ENCODE peak calls at places on chromosomes 4 and X, in seven cellular contexts. M is uterus; W is fibroblast of the aortic adventitia; D is mesendoderm; U is effector CD4-positive, alpha-beta T cell; I is NCI-H1048; P is activated gamma-delta T cell. R is an unnamed sample.

GRCh38 chr4:40289366-40290188 is 45.6 kb upstream of the CHRNA9 start:
- DNase-seq in M (no peak), W (peak; percentile 15), D (no peak), U (no peak), I (no peak), P (no peak), R (no peak)

GRCh38 chr4:7418131-7418943 is 16.4 kb downstream of the PSAPL1 start:
- DNase-seq in M (no peak), W (no peak), D (no peak), U (no peak), I (no peak), P (no peak), R (no peak)

GRCh38 chr4:138243369-138243768 is 1.2 kb upstream of the SLC7A11 start:
- DNase-seq in M (no peak), W (peak; percentile 38), D (no peak), U (no peak), I (peak; percentile 33), P (no peak), R (no peak)

GRCh38 chr4:39587881-39588280 is 50.8 kb downstream of the SMIM14 start:
- DNase-seq in M (no peak), W (peak; percentile 65), D (no peak), U (no peak), I (no peak), P (no peak), R (no peak)

GRCh38 chr4:181662383-181662782 is 580.8 kb upstream of the TENM3 start:
- DNase-seq in M (no peak), W (peak; percentile 60), D (no peak), U (no peak), I (no peak), P (no peak), R (no peak)

GRCh38 chr4:176726803-176727202 is 65.9 kb downstream of the VEGFC start:
- DNase-seq in M (no peak), W (peak; percentile 28), D (no peak), U (no peak), I (no peak), P (no peak), R (no peak)

GRCh38 chr4:142112451-142112850 is 476.1 kb downstream of the IL15 start:
- DNase-seq in M (no peak), W (no peak), D (no peak), U (no peak), I (no peak), P (no peak), R (no peak)

GRCh38 chr4:37982736-37983135 is 22.5 kb downstream of the PTTG2 start:
- DNase-seq in M (no peak), W (no peak), D (no peak), U (no peak), I (no peak), P (no peak), R (no peak)

GRCh38 chrX:57643698-57644097 is 36.4 kb downstream of the NLRP2B start:
- DNase-seq in M (no peak), W (no peak), D (no peak), U (no peak), I (no peak), P (no peak), R (no peak)

GRCh38 chrX:13167444-13168207 is 123.2 kb upstream of the FAM9C start:
- DNase-seq in M (peak; percentile 61), W (peak; percentile 82), D (peak; percentile 22), U (no peak), I (no peak), P (no peak), R (no peak)

GRCh38 chrX:70508296-70508911 is 63.8 kb downstream of the DLG3 start:
- DNase-seq in M (no peak), W (peak; percentile 2), D (peak; percentile 76), U (no peak), I (no peak), P (no peak), R (no peak)

GRCh38 chrX:51614353-51614752 is 4.4 kb downstream of the CENPVL3 start:
- DNase-seq in M (no peak), W (peak; percentile 70), D (peak; percentile 35), U (no peak), I (peak; percentile 5), P (no peak), R (no peak)

GRCh38 chrX:39814391-39814790 is 283.4 kb downstream of the BCOR start:
- DNase-seq in M (no peak), W (peak; percentile 38), D (no peak), U (no peak), I (no peak), P (no peak), R (no peak)

GRCh38 chrX:27890611-27891010 is 82.8 kb downstream of the MAGEB10 start:
- DNase-seq in M (no peak), W (peak; percentile 69), D (peak; percentile 33), U (no peak), I (no peak), P (no peak), R (no peak)

GRCh38 chr4:36394352-36394903 is 113.0 kb downstream of the DTHD1 start:
- DNase-seq in M (no peak), W (no peak), D (peak; percentile 32), U (peak; percentile 46), I (no peak), P (no peak), R (no peak)

GRCh38 chrX:136608295-136608933 is 39.5 kb upstream of the CD40LG start:
- DNase-seq in M (no peak), W (peak; percentile 30), D (peak; percentile 7), U (peak; percentile 32), I (no peak), P (no peak), R (peak; percentile 33)

GRCh38 chr4:170374770-170375169 is 285.0 kb upstream of the AADAT start:
- DNase-seq in M (no peak), W (no peak), D (peak; percentile 81), U (no peak), I (no peak), P (no peak), R (no peak)

GRCh38 chr4:100995671-100996070 is 351.7 kb downstream of the PPP3CA start:
- DNase-seq in M (no peak), W (no peak), D (peak; percentile 50), U (no peak), I (no peak), P (no peak), R (no peak)

GRCh38 chr4:39732728-39733127 is 34.8 kb downstream of the UBE2K start:
- DNase-seq in M (no peak), W (peak; percentile 75), D (peak; percentile 21), U (no peak), I (no peak), P (no peak), R (no peak)

GRCh38 chr4:87551361-87551760 is 22.2 kb upstream of the SPARCL1 start:
- DNase-seq in M (no peak), W (no peak), D (peak; percentile 73), U (no peak), I (no peak), P (no peak), R (no peak)

GRCh38 chr4:71389149-71389840 is 50.5 kb downstream of the SLC4A4 start:
- DNase-seq in M (no peak), W (peak; percentile 77), D (peak; percentile 71), U (no peak), I (no peak), P (no peak), R (no peak)

GRCh38 chr4:55865228-55865806 is 11.9 kb downstream of the EXOC1 start:
- DNase-seq in M (no peak), W (peak; percentile 64), D (no peak), U (no peak), I (no peak), P (no peak), R (no peak)

GRCh38 chr4:116357758-116358157 is 727.6 kb downstream of the TRAM1L1 start:
- DNase-seq in M (no peak), W (peak; percentile 82), D (peak; percentile 30), U (no peak), I (no peak), P (no peak), R (peak; percentile 34)

GRCh38 chr4:8336412-8337075 is 67.0 kb downstream of the HTRA3 start:
- DNase-seq in M (no peak), W (no peak), D (no peak), U (no peak), I (no peak), P (no peak), R (no peak)

GRCh38 chr4:83546796-83547195 is 10.9 kb downstream of the GPAT3 start:
- DNase-seq in M (no peak), W (no peak), D (no peak), U (no peak), I (no peak), P (no peak), R (no peak)

GRCh38 chrX:9534686-9535085 is 69.8 kb downstream of the TBL1X start:
- DNase-seq in M (peak; percentile 34), W (peak; percentile 66), D (no peak), U (no peak), I (no peak), P (no peak), R (no peak)

GRCh38 chr4:7661066-7661748 is 226.5 kb upstream of the PSAPL1 start:
- DNase-seq in M (no peak), W (no peak), D (no peak), U (no peak), I (no peak), P (no peak), R (no peak)

GRCh38 chr4:76821661-76822060 is 76.3 kb downstream of the SOWAHB start:
- DNase-seq in M (no peak), W (peak; percentile 62), D (no peak), U (no peak), I (no peak), P (no peak), R (no peak)

GRCh38 chr4:14749910-14750309 is 252.4 kb upstream of the CPEB2 start:
- DNase-seq in M (no peak), W (peak; percentile 14), D (peak; percentile 40), U (no peak), I (no peak), P (no peak), R (no peak)

GRCh38 chr4:127778102-127778501 is 4.0 kb upstream of the HSPA4L start:
- DNase-seq in M (no peak), W (no peak), D (no peak), U (no peak), I (peak; percentile 53), P (no peak), R (no peak)

GRCh38 chr4:148542922-148543623 is 100.9 kb upstream of the NR3C2 start:
- DNase-seq in M (no peak), W (no peak), D (no peak), U (no peak), I (no peak), P (no peak), R (no peak)

GRCh38 chr4:157425897-157426296 is 205.4 kb downstream of the GRIA2 start:
- DNase-seq in M (no peak), W (no peak), D (no peak), U (no peak), I (no peak), P (no peak), R (no peak)

GRCh38 chr4:150950657-150951056 is 64.4 kb downstream of the LRBA start:
- DNase-seq in M (no peak), W (no peak), D (no peak), U (no peak), I (no peak), P (no peak), R (no peak)

GRCh38 chr4:37889849-37890500 is 909 bp upstream of the TBC1D1 start:
- DNase-seq in M (peak; percentile 88), W (no peak), D (peak; percentile 45), U (no peak), I (no peak), P (no peak), R (no peak)

GRCh38 chrX:154505726-154506125 is 10.3 kb downstream of the FAM3A start:
- DNase-seq in M (no peak), W (no peak), D (no peak), U (no peak), I (no peak), P (no peak), R (no peak)

GRCh38 chr4:127936974-127937373 is 28.0 kb downstream of the MFSD8 start:
- DNase-seq in M (no peak), W (peak; percentile 52), D (no peak), U (no peak), I (no peak), P (no peak), R (no peak)

GRCh38 chr4:184310171-184310567 is 92.5 kb upstream of the ENPP6 start:
- DNase-seq in M (no peak), W (no peak), D (peak; percentile 55), U (no peak), I (no peak), P (no peak), R (peak; percentile 66)

GRCh38 chr4:104490770-104491395 is 3.8 kb downstream of the CXXC4 start:
- DNase-seq in M (peak; percentile 78), W (peak; percentile 28), D (peak; percentile 72), U (peak; percentile 31), I (peak; percentile 26), P (peak; percentile 60), R (peak; percentile 62)

R was measured in upper lobe of left lung.